ENCODE peak calls at places on chromosomes 5 and 9, in four cellular contexts. D is A673; L is neural progenitor cell; H is effector memory CD4-positive, alpha-beta T cell. M is an unnamed sample.

GRCh38 chr9:374726-375125 is 160.1 kb downstream of the DOCK8 start:
- DNase-seq in D (no peak), L (no peak), H (no peak), M (no peak)

GRCh38 chr9:90894956-90895687 is 93.5 kb downstream of the SYK start:
- DNase-seq in D (peak; percentile 14), L (peak; percentile 45), H (no peak), M (no peak)

GRCh38 chr5:158287643-158288228 is 428.8 kb upstream of the CLINT1 start:
- DNase-seq in D (no peak), L (no peak), H (no peak), M (peak; percentile 52)

GRCh38 chr9:98383758-98384157 is 128.3 kb upstream of the TBC1D2 start:
- DNase-seq in D (no peak), L (peak; percentile 48), H (no peak), M (no peak)

GRCh38 chr5:33462456-33462855 is 21.7 kb downstream of the TARS1 start:
- DNase-seq in D (no peak), L (no peak), H (no peak), M (no peak)

GRCh38 chr5:138438724-138439536 is at the start of gene REEP2:
- DNase-seq in D (peak; percentile 79), L (peak; percentile 96), H (peak; percentile 43), M (no peak)

GRCh38 chr5:141846031-141846430 is 32.2 kb downstream of the PCDH1 start:
- DNase-seq in D (peak; percentile 45), L (peak; percentile 85), H (no peak), M (no peak)

GRCh38 chr9:109158656-109159055 is 8.4 kb downstream of the FRRS1L start:
- DNase-seq in D (peak; percentile 6), L (no peak), H (no peak), M (no peak)

GRCh38 chr5:55154893-55155292 is 5.1 kb upstream of the GPX8 start:
- DNase-seq in D (no peak), L (no peak), H (no peak), M (no peak)

GRCh38 chr9:33104111-33104415 is 27.6 kb upstream of the SMU1 start:
- DNase-seq in D (no peak), L (no peak), H (no peak), M (no peak)

GRCh38 chr5:640461-641330 is 28.6 kb downstream of the CEP72 start:
- DNase-seq in D (no peak), L (no peak), H (no peak), M (peak; percentile 37)

GRCh38 chr9:98494852-98495251 is 213.9 kb downstream of the GABBR2 start:
- DNase-seq in D (no peak), L (no peak), H (no peak), M (no peak)

GRCh38 chr5:44267909-44268308 is 121.3 kb downstream of the FGF10 start:
- DNase-seq in D (no peak), L (no peak), H (no peak), M (no peak)

GRCh38 chr5:62206150-62206829 is 99.7 kb upstream of the KIF2A start:
- DNase-seq in D (peak; percentile 64), L (peak; percentile 62), H (no peak), M (no peak)

GRCh38 chr5:169970334-169970733 is 10.0 kb downstream of the INSYN2B start:
- DNase-seq in D (no peak), L (no peak), H (no peak), M (no peak)

GRCh38 chr5:81849769-81850367 is 99.0 kb upstream of the SSBP2 start:
- DNase-seq in D (peak; percentile 66), L (peak; percentile 44), H (no peak), M (no peak)

GRCh38 chr5:72108200-72109050 is 1.1 kb downstream of the MAP1B start:
- DNase-seq in D (peak; percentile 85), L (peak; percentile 94), H (no peak), M (peak; percentile 58)

GRCh38 chr5:132253452-132254320 is 3.8 kb upstream of the PDLIM4 start:
- DNase-seq in D (no peak), L (no peak), H (no peak), M (no peak)

GRCh38 chr5:160324885-160325284 is 12.5 kb upstream of the CCNJL start:
- DNase-seq in D (no peak), L (no peak), H (no peak), M (no peak)

GRCh38 chr9:92294297-92294676 is 790 bp upstream of the IARS1 start:
- DNase-seq in D (peak; percentile 37), L (peak; percentile 25), H (no peak), M (no peak)

GRCh38 chr5:58088941-58089340 is 370.9 kb downstream of the PLK2 start:
- DNase-seq in D (no peak), L (no peak), H (no peak), M (no peak)

GRCh38 chr9:87387351-87388055 is 110.2 kb upstream of the DAPK1 start:
- DNase-seq in D (no peak), L (no peak), H (no peak), M (no peak)

GRCh38 chr5:134976841-134977240 is 9.1 kb downstream of the CATSPER3 start:
- DNase-seq in D (no peak), L (no peak), H (no peak), M (no peak)

GRCh38 chr5:155729684-155730059 is 597.3 kb upstream of the SGCD start:
- DNase-seq in D (peak; percentile 1), L (peak; percentile 50), H (no peak), M (no peak)

GRCh38 chr9:92180669-92181181 is 65.5 kb upstream of the SPTLC1 start:
- DNase-seq in D (peak; percentile 78), L (no peak), H (no peak), M (no peak)

GRCh38 chr9:75138260-75139040 is 50.1 kb downstream of the OSTF1 start:
- DNase-seq in D (no peak), L (no peak), H (no peak), M (no peak)

GRCh38 chr9:121198512-121199042 is 3.1 kb downstream of the RAB14 start:
- DNase-seq in D (no peak), L (no peak), H (no peak), M (no peak)
- H3K4me3 ChIP-seq in D (peak overlapping the region; percentile 92), L (no peak overlapping the region), H (peak overlapping the region; percentile 98), M (no peak overlapping the region)

GRCh38 chr5:172658869-172659513 is 17.9 kb downstream of the NEURL1B start:
- DNase-seq in D (no peak), L (no peak), H (no peak), M (peak; percentile 66)
- H3K4me3 ChIP-seq in D (no peak overlapping the region), L (no peak overlapping the region), H (no peak overlapping the region), M (no peak overlapping the region)

GRCh38 chr5:173243808-173244305 is 8.9 kb upstream of the NKX2-5 start:
- DNase-seq in D (no peak), L (peak; percentile 60), H (no peak), M (no peak)
- H3K4me3 ChIP-seq in D (peak overlapping the region; percentile 25), L (peak overlapping the region; percentile 21), H (peak overlapping the region; percentile 16), M (no peak overlapping the region)

DNA sequence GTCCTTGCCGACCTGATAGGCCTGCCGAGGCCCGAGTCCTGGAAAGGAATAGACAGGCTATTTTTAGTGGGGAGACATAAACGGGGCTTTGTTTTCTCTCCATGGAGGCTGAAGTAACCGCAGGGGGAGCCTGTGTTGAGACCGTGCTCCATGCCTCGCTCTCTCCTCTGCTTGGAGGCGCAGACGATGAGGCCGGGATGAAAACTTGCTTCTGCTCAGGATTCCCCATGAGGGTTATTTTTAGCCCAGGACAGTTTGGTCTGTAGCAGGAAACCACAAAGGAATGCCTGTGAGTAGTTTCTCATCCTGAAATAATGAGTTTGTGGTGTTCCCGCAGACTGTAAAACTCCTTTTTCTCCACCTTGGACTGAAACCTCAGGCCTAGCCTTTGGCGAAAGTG is 81.9 kb upstream of the RARS1 start:
- DNase-seq in D (no peak), L (no peak), H (no peak), M (no peak)
- H3K4me3 ChIP-seq in D (no peak overlapping the region), L (no peak overlapping the region), H (no peak overlapping the region), M (no peak overlapping the region)

DNA sequence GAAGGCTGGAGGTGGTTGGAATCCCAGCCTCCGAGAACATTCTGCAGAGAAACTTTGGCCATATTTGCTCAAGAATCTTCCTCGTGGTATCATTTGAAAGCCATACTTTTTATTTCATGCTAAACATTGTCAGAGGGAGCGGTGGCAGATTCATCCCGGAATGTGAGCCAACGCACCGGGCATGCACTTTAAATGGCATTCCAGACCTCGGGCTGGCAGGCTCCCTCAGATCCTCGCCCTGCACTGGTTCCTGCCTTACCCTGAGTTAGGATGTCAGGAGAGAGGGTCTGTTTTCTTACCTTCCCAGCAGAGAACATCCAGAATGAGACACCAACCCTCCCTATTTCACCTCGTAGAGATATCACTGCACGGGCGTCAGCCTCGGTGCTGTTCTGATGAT is 33.8 kb downstream of the GDNF start:
- DNase-seq in D (no peak), L (no peak), H (no peak), M (no peak)
- H3K4me3 ChIP-seq in D (no peak overlapping the region), L (no peak overlapping the region), H (no peak overlapping the region), M (no peak overlapping the region)

DNA sequence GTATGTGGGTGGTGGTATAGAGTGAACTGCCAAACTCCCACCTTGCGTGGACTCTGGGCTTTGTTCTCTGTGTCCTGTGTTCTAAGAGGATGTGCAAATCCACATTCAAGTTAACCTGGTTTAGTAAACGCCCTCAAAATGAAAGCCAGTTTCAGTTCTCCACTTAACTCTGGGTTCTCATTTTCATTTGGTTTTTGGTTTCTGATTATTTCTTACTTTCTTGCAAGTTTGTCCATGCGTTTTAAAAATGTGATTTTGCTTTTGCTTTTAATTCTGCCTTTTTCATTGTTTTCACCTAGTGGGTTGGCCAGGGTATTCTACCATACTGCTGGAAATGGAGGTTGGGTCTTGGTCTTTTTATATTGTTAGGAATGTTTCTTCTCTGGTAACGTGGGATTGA is 38.2 kb downstream of the GALNT10 start:
- DNase-seq in D (no peak), L (no peak), H (no peak), M (no peak)
- H3K4me3 ChIP-seq in D (no peak overlapping the region), L (no peak overlapping the region), H (no peak overlapping the region), M (no peak overlapping the region)

GRCh38 chr5:121049971-121050370 is 585.9 kb downstream of the PRR16 start:
- DNase-seq in D (no peak), L (no peak), H (no peak), M (no peak)

GRCh38 chr5:121055586-121055985 is 591.5 kb downstream of the PRR16 start:
- DNase-seq in D (no peak), L (no peak), H (no peak), M (no peak)

GRCh38 chr5:121053055-121053985 is 589.2 kb downstream of the PRR16 start:
- DNase-seq in D (peak; percentile 4), L (no peak), H (no peak), M (no peak)
- H3K4me3 ChIP-seq in D (no peak overlapping the region), L (no peak overlapping the region), H (no peak overlapping the region), M (no peak overlapping the region)

GRCh38 chr9:128202648-128203023 is 543 bp upstream of the DNM1 start:
- DNase-seq in D (no peak), L (no peak), H (no peak), M (no peak)
- H3K4me3 ChIP-seq in D (no peak overlapping the region), L (no peak overlapping the region), H (peak overlapping the region; percentile 33), M (no peak overlapping the region)

GRCh38 chr9:19493174-19493811 is 84.5 kb downstream of the ACER2 start:
- DNase-seq in D (peak; percentile 44), L (peak; percentile 69), H (no peak), M (peak; percentile 38)
- H3K4me3 ChIP-seq in D (no peak overlapping the region), L (no peak overlapping the region), H (no peak overlapping the region), M (no peak overlapping the region)

GRCh38 chr5:10633271-10634049 is 69.6 kb downstream of the ANKRD33B start:
- DNase-seq in D (no peak), L (no peak), H (peak; percentile 25), M (no peak)
- H3K4me3 ChIP-seq in D (no peak overlapping the region), L (no peak overlapping the region), H (no peak overlapping the region), M (no peak overlapping the region)